ENCODE peak calls at places on chromosomes 4 and X, in ten cellular contexts. One of them, this sample, is unnamed.

GRCh38 chrX:76971393-76972376 is 475.5 kb upstream of the FGF16 start:
- ATAC-seq in CD4-positive, alpha-beta T cell: no peak
- ATAC-seq in lung: no peak
- ATAC-seq in aorta: no peak
- ATAC-seq in upper lobe of right lung: no peak
- ATAC-seq in gastrocnemius medialis: no peak
- ATAC-seq in PC-3: no peak
- ATAC-seq in A549: no peak
- ATAC-seq in left lung: no peak
- ATAC-seq in naive thymus-derived CD4-positive, alpha-beta T cell: no peak
- ATAC-seq in this sample: no peak

GRCh38 chr4:121070696-121071639 is 1.4 kb downstream of the NDNF start:
- ATAC-seq in PC-3: no peak
- ATAC-seq in left lung: peak
- ATAC-seq in gastrocnemius medialis: peak
- ATAC-seq in naive thymus-derived CD4-positive, alpha-beta T cell: peak
- ATAC-seq in upper lobe of right lung: peak
- ATAC-seq in lung: peak
- ATAC-seq in CD4-positive, alpha-beta T cell: peak
- ATAC-seq in A549: peak
- ATAC-seq in aorta: peak
- ATAC-seq in this sample: peak

GRCh38 chrX:154990496-154990895 is 32.0 kb downstream of the F8 start:
- ATAC-seq in upper lobe of right lung: no peak
- ATAC-seq in lung: no peak
- ATAC-seq in left lung: no peak
- ATAC-seq in CD4-positive, alpha-beta T cell: no peak
- ATAC-seq in naive thymus-derived CD4-positive, alpha-beta T cell: no peak
- ATAC-seq in PC-3: no peak
- ATAC-seq in gastrocnemius medialis: no peak
- ATAC-seq in A549: no peak
- ATAC-seq in aorta: no peak
- ATAC-seq in this sample: no peak

GRCh38 chr4:40418430-40419230 is 83.5 kb downstream of the CHRNA9 start:
- ATAC-seq in aorta: no peak
- ATAC-seq in A549: peak
- ATAC-seq in lung: no peak
- ATAC-seq in upper lobe of right lung: peak
- ATAC-seq in PC-3: no peak
- ATAC-seq in naive thymus-derived CD4-positive, alpha-beta T cell: no peak
- ATAC-seq in CD4-positive, alpha-beta T cell: no peak
- ATAC-seq in gastrocnemius medialis: no peak
- ATAC-seq in left lung: peak
- ATAC-seq in this sample: no peak

GRCh38 chr4:11488657-11489448 is 60.2 kb upstream of the HS3ST1 start:
- ATAC-seq in CD4-positive, alpha-beta T cell: no peak
- ATAC-seq in aorta: no peak
- ATAC-seq in left lung: peak
- ATAC-seq in PC-3: peak
- ATAC-seq in lung: no peak
- ATAC-seq in A549: no peak
- ATAC-seq in upper lobe of right lung: no peak
- ATAC-seq in gastrocnemius medialis: no peak
- ATAC-seq in naive thymus-derived CD4-positive, alpha-beta T cell: no peak
- ATAC-seq in this sample: no peak

GRCh38 chr4:109214622-109215350 is 87.7 kb downstream of the COL25A1 start:
- ATAC-seq in left lung: no peak
- ATAC-seq in aorta: no peak
- ATAC-seq in lung: no peak
- ATAC-seq in CD4-positive, alpha-beta T cell: no peak
- ATAC-seq in A549: no peak
- ATAC-seq in gastrocnemius medialis: no peak
- ATAC-seq in upper lobe of right lung: no peak
- ATAC-seq in naive thymus-derived CD4-positive, alpha-beta T cell: no peak
- ATAC-seq in PC-3: no peak
- ATAC-seq in this sample: no peak

GRCh38 chrX:56253832-56254703 is 21.9 kb downstream of the KLF8 start:
- ATAC-seq in gastrocnemius medialis: no peak
- ATAC-seq in PC-3: no peak
- ATAC-seq in upper lobe of right lung: no peak
- ATAC-seq in naive thymus-derived CD4-positive, alpha-beta T cell: no peak
- ATAC-seq in aorta: no peak
- ATAC-seq in CD4-positive, alpha-beta T cell: no peak
- ATAC-seq in A549: no peak
- ATAC-seq in lung: no peak
- ATAC-seq in left lung: no peak
- ATAC-seq in this sample: no peak

GRCh38 chr4:121380448-121381147 is at the start of gene QRFPR:
- ATAC-seq in left lung: peak
- ATAC-seq in CD4-positive, alpha-beta T cell: no peak
- ATAC-seq in upper lobe of right lung: peak
- ATAC-seq in naive thymus-derived CD4-positive, alpha-beta T cell: peak
- ATAC-seq in A549: peak
- ATAC-seq in PC-3: no peak
- ATAC-seq in lung: no peak
- ATAC-seq in aorta: peak
- ATAC-seq in gastrocnemius medialis: no peak
- ATAC-seq in this sample: no peak

GRCh38 chr4:110418641-110419040 is 57.3 kb upstream of the ENPEP start:
- ATAC-seq in upper lobe of right lung: peak
- ATAC-seq in lung: no peak
- ATAC-seq in CD4-positive, alpha-beta T cell: no peak
- ATAC-seq in A549: no peak
- ATAC-seq in naive thymus-derived CD4-positive, alpha-beta T cell: no peak
- ATAC-seq in gastrocnemius medialis: no peak
- ATAC-seq in PC-3: no peak
- ATAC-seq in left lung: no peak
- ATAC-seq in aorta: no peak
- ATAC-seq in this sample: no peak

GRCh38 chr4:147616849-147617172 is 386 bp upstream of the TMEM184C start:
- ATAC-seq in A549: peak
- ATAC-seq in aorta: no peak
- ATAC-seq in gastrocnemius medialis: no peak
- ATAC-seq in lung: no peak
- ATAC-seq in upper lobe of right lung: no peak
- ATAC-seq in naive thymus-derived CD4-positive, alpha-beta T cell: peak
- ATAC-seq in left lung: peak
- ATAC-seq in CD4-positive, alpha-beta T cell: peak
- ATAC-seq in PC-3: peak
- ATAC-seq in this sample: no peak
- H3K27ac ChIP-seq in A549: peak
- H3K27ac ChIP-seq in aorta: no peak
- H3K27ac ChIP-seq in gastrocnemius medialis: peak
- H3K27ac ChIP-seq in lung: peak
- H3K27ac ChIP-seq in upper lobe of right lung: peak
- H3K27ac ChIP-seq in naive thymus-derived CD4-positive, alpha-beta T cell: peak
- H3K27ac ChIP-seq in left lung: no peak
- H3K27ac ChIP-seq in CD4-positive, alpha-beta T cell: no peak
- H3K27ac ChIP-seq in PC-3: no peak
- H3K27ac ChIP-seq in this sample: no peak

DNA sequence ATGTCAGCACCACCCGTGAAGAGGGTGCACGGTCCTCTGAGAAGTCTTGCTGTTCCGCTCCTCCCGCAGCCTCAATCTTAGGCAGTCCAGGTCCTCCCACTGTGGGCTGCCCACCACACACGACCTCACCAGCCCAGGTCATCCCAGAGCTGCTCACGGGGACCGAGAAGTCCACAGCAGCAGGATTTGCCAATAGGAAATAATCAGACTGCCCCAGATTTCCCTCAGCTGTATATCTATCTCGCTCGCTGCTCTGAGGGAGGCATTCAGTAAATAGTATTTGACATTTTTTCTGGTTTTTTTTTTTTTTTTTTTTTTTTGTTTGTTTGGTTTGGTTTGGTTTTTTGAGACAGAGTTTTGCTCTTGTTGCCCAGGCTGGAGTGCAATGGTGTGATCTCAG is 83.8 kb downstream of the STOX2 start:
- ATAC-seq in lung: no peak
- ATAC-seq in naive thymus-derived CD4-positive, alpha-beta T cell: no peak
- ATAC-seq in A549: peak
- ATAC-seq in CD4-positive, alpha-beta T cell: no peak
- ATAC-seq in aorta: no peak
- ATAC-seq in left lung: no peak
- ATAC-seq in gastrocnemius medialis: peak
- ATAC-seq in upper lobe of right lung: no peak
- ATAC-seq in PC-3: no peak
- ATAC-seq in this sample: no peak
- H3K27ac ChIP-seq in lung: peak
- H3K27ac ChIP-seq in naive thymus-derived CD4-positive, alpha-beta T cell: no peak
- H3K27ac ChIP-seq in A549: peak
- H3K27ac ChIP-seq in CD4-positive, alpha-beta T cell: no peak
- H3K27ac ChIP-seq in aorta: no peak
- H3K27ac ChIP-seq in left lung: no peak
- H3K27ac ChIP-seq in gastrocnemius medialis: peak
- H3K27ac ChIP-seq in upper lobe of right lung: no peak
- H3K27ac ChIP-seq in PC-3: peak
- H3K27ac ChIP-seq in this sample: peak

GRCh38 chr4:88675543-88675942 is 22.1 kb downstream of the NAP1L5 start:
- ATAC-seq in PC-3: no peak
- ATAC-seq in A549: no peak
- ATAC-seq in gastrocnemius medialis: no peak
- ATAC-seq in aorta: no peak
- ATAC-seq in upper lobe of right lung: no peak
- ATAC-seq in naive thymus-derived CD4-positive, alpha-beta T cell: no peak
- ATAC-seq in lung: no peak
- ATAC-seq in CD4-positive, alpha-beta T cell: no peak
- ATAC-seq in left lung: no peak
- ATAC-seq in this sample: no peak

DNA sequence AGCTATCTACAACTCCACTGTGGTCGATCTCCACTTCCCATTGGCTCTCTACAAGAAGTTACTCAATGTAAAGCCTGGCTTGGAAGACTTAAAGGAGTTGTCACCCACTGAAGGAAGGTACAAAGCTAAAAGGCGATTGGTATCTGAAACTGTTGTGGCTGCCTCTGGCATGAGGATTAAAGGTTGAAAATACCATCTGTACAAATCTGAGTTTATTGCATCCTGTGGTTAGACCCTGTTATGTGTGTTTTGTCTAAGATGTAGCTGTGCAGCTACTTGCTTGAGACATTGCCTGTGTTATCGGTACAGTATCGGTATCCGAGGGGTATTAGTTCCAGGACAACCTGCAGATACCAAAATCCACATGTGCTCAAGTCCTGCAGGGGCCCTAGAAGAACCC is 16.4 kb downstream of the NAP1L5 start:
- ATAC-seq in PC-3: no peak
- ATAC-seq in naive thymus-derived CD4-positive, alpha-beta T cell: no peak
- ATAC-seq in gastrocnemius medialis: no peak
- ATAC-seq in aorta: no peak
- ATAC-seq in upper lobe of right lung: no peak
- ATAC-seq in lung: no peak
- ATAC-seq in A549: no peak
- ATAC-seq in CD4-positive, alpha-beta T cell: no peak
- ATAC-seq in left lung: no peak
- ATAC-seq in this sample: no peak
- H3K27ac ChIP-seq in PC-3: no peak
- H3K27ac ChIP-seq in naive thymus-derived CD4-positive, alpha-beta T cell: no peak
- H3K27ac ChIP-seq in gastrocnemius medialis: no peak
- H3K27ac ChIP-seq in aorta: no peak
- H3K27ac ChIP-seq in upper lobe of right lung: no peak
- H3K27ac ChIP-seq in lung: no peak
- H3K27ac ChIP-seq in A549: no peak
- H3K27ac ChIP-seq in CD4-positive, alpha-beta T cell: no peak
- H3K27ac ChIP-seq in left lung: no peak
- H3K27ac ChIP-seq in this sample: no peak

DNA sequence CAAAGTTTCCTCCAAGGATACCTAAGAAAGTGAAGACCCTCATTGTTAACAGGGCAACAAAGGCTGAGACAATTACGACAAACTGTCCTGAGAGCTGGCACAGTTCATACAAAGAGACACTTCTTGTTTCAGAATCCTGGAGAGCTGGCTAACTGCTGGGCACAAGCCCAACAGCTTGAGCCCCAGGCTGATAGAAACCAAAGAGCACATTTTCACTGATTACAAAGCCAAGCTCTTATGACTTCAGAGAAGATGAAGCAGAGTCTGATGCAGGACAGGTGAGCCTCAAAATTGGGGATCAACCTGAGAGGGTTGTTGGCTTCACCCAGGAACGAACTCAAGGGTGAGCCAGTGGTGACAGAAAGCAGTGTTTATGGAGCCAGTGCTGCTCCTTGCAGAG is 183.9 kb downstream of the EVC2 start:
- ATAC-seq in naive thymus-derived CD4-positive, alpha-beta T cell: no peak
- ATAC-seq in upper lobe of right lung: no peak
- ATAC-seq in CD4-positive, alpha-beta T cell: no peak
- ATAC-seq in lung: no peak
- ATAC-seq in PC-3: no peak
- ATAC-seq in A549: no peak
- ATAC-seq in left lung: no peak
- ATAC-seq in gastrocnemius medialis: no peak
- ATAC-seq in aorta: no peak
- ATAC-seq in this sample: no peak
- H3K27ac ChIP-seq in naive thymus-derived CD4-positive, alpha-beta T cell: no peak
- H3K27ac ChIP-seq in upper lobe of right lung: no peak
- H3K27ac ChIP-seq in CD4-positive, alpha-beta T cell: no peak
- H3K27ac ChIP-seq in lung: no peak
- H3K27ac ChIP-seq in PC-3: no peak
- H3K27ac ChIP-seq in A549: no peak
- H3K27ac ChIP-seq in left lung: no peak
- H3K27ac ChIP-seq in gastrocnemius medialis: no peak
- H3K27ac ChIP-seq in aorta: no peak
- H3K27ac ChIP-seq in this sample: no peak

GRCh38 chrX:126982158-126982557 is 162.6 kb downstream of the PRR32 start:
- ATAC-seq in left lung: no peak
- ATAC-seq in naive thymus-derived CD4-positive, alpha-beta T cell: no peak
- ATAC-seq in gastrocnemius medialis: no peak
- ATAC-seq in PC-3: no peak
- ATAC-seq in lung: no peak
- ATAC-seq in upper lobe of right lung: no peak
- ATAC-seq in CD4-positive, alpha-beta T cell: no peak
- ATAC-seq in aorta: no peak
- ATAC-seq in A549: no peak
- ATAC-seq in this sample: no peak

GRCh38 chrX:126985027-126985426 is 165.5 kb downstream of the PRR32 start:
- ATAC-seq in gastrocnemius medialis: no peak
- ATAC-seq in PC-3: no peak
- ATAC-seq in lung: no peak
- ATAC-seq in upper lobe of right lung: no peak
- ATAC-seq in left lung: peak
- ATAC-seq in naive thymus-derived CD4-positive, alpha-beta T cell: no peak
- ATAC-seq in aorta: no peak
- ATAC-seq in CD4-positive, alpha-beta T cell: no peak
- ATAC-seq in A549: no peak
- ATAC-seq in this sample: no peak

GRCh38 chrX:126985960-126986359 is 166.4 kb downstream of the PRR32 start:
- ATAC-seq in left lung: no peak
- ATAC-seq in PC-3: no peak
- ATAC-seq in A549: no peak
- ATAC-seq in lung: no peak
- ATAC-seq in naive thymus-derived CD4-positive, alpha-beta T cell: no peak
- ATAC-seq in upper lobe of right lung: no peak
- ATAC-seq in aorta: no peak
- ATAC-seq in CD4-positive, alpha-beta T cell: no peak
- ATAC-seq in gastrocnemius medialis: no peak
- ATAC-seq in this sample: no peak
- H3K27ac ChIP-seq in left lung: no peak
- H3K27ac ChIP-seq in PC-3: no peak
- H3K27ac ChIP-seq in A549: no peak
- H3K27ac ChIP-seq in lung: no peak
- H3K27ac ChIP-seq in naive thymus-derived CD4-positive, alpha-beta T cell: no peak
- H3K27ac ChIP-seq in upper lobe of right lung: no peak
- H3K27ac ChIP-seq in aorta: no peak
- H3K27ac ChIP-seq in CD4-positive, alpha-beta T cell: no peak
- H3K27ac ChIP-seq in gastrocnemius medialis: no peak
- H3K27ac ChIP-seq in this sample: no peak

This sample was measured in gastroesophageal sphincter.